ENCODE peak calls at places on chromosomes 6 and 20, in seven cellular contexts. One of them, this sample, is unnamed.

GRCh38 chr6:7479801-7480266 is 61.6 kb upstream of the DSP start:
- DNase-seq in A549: peak; percentile 79
- DNase-seq in GM23338: no peak
- DNase-seq in HCT116: peak; percentile 51
- DNase-seq in HL-60: no peak
- DNase-seq in Panc1: no peak
- DNase-seq in GM12878: no peak
- DNase-seq in this sample: no peak

GRCh38 chr6:149897015-149897697 is 757 bp downstream of the RAET1E start:
- DNase-seq in A549: peak; percentile 46
- DNase-seq in GM23338: no peak
- DNase-seq in HCT116: peak; percentile 23
- DNase-seq in HL-60: no peak
- DNase-seq in Panc1: no peak
- DNase-seq in GM12878: no peak
- DNase-seq in this sample: no peak

GRCh38 chr20:58233881-58234528 is 5.6 kb upstream of the ANKRD60 start:
- DNase-seq in A549: peak; percentile 23
- DNase-seq in GM23338: peak; percentile 76
- DNase-seq in HCT116: no peak
- DNase-seq in HL-60: no peak
- DNase-seq in Panc1: no peak
- DNase-seq in GM12878: no peak
- DNase-seq in this sample: peak; percentile 72

GRCh38 chr6:28553986-28554881 is 28.6 kb downstream of the GPX5 start:
- DNase-seq in A549: no peak
- DNase-seq in GM23338: peak; percentile 63
- DNase-seq in HCT116: no peak
- DNase-seq in HL-60: no peak
- DNase-seq in Panc1: no peak
- DNase-seq in GM12878: no peak
- DNase-seq in this sample: no peak

GRCh38 chr6:151034825-151035781 is 169.6 kb downstream of the MTHFD1L start:
- DNase-seq in A549: no peak
- DNase-seq in GM23338: no peak
- DNase-seq in HCT116: no peak
- DNase-seq in HL-60: no peak
- DNase-seq in Panc1: no peak
- DNase-seq in GM12878: no peak
- DNase-seq in this sample: no peak

GRCh38 chr20:43749734-43750294 is 23.0 kb upstream of the GTSF1L start:
- DNase-seq in A549: peak; percentile 44
- DNase-seq in GM23338: peak; percentile 85
- DNase-seq in HCT116: peak; percentile 29
- DNase-seq in HL-60: no peak
- DNase-seq in Panc1: peak; percentile 27
- DNase-seq in GM12878: peak; percentile 13
- DNase-seq in this sample: peak; percentile 93

GRCh38 chr6:25138024-25138696 is 141.0 kb upstream of the CARMIL1 start:
- DNase-seq in A549: peak; percentile 57
- DNase-seq in GM23338: no peak
- DNase-seq in HCT116: no peak
- DNase-seq in HL-60: peak; percentile 56
- DNase-seq in Panc1: peak; percentile 12
- DNase-seq in GM12878: peak; percentile 81
- DNase-seq in this sample: peak; percentile 37

GRCh38 chr6:128630213-128630612 is 109.8 kb upstream of the PTPRK start:
- DNase-seq in A549: no peak
- DNase-seq in GM23338: no peak
- DNase-seq in HCT116: no peak
- DNase-seq in HL-60: no peak
- DNase-seq in Panc1: no peak
- DNase-seq in GM12878: no peak
- DNase-seq in this sample: no peak

GRCh38 chr6:148851683-148852556 is 105.1 kb downstream of the UST start:
- DNase-seq in A549: no peak
- DNase-seq in GM23338: no peak
- DNase-seq in HCT116: no peak
- DNase-seq in HL-60: no peak
- DNase-seq in Panc1: no peak
- DNase-seq in GM12878: no peak
- DNase-seq in this sample: no peak

GRCh38 chr6:106243261-106243660 is 82.3 kb downstream of the ATG5 start:
- DNase-seq in A549: no peak
- DNase-seq in GM23338: no peak
- DNase-seq in HCT116: no peak
- DNase-seq in HL-60: no peak
- DNase-seq in Panc1: no peak
- DNase-seq in GM12878: no peak
- DNase-seq in this sample: no peak

GRCh38 chr6:149271348-149272340 is 45.9 kb upstream of the TAB2 start:
- DNase-seq in A549: no peak
- DNase-seq in GM23338: no peak
- DNase-seq in HCT116: no peak
- DNase-seq in HL-60: peak; percentile 93
- DNase-seq in Panc1: no peak
- DNase-seq in GM12878: peak; percentile 65
- DNase-seq in this sample: no peak

GRCh38 chr20:51385941-51386530 is 156.5 kb downstream of the NFATC2 start:
- DNase-seq in A549: peak; percentile 62
- DNase-seq in GM23338: peak; percentile 76
- DNase-seq in HCT116: peak; percentile 24
- DNase-seq in HL-60: no peak
- DNase-seq in Panc1: peak; percentile 39
- DNase-seq in GM12878: no peak
- DNase-seq in this sample: peak; percentile 56

GRCh38 chr20:38407321-38407720 is 27.8 kb downstream of the SNHG17 start:
- DNase-seq in A549: no peak
- DNase-seq in GM23338: no peak
- DNase-seq in HCT116: no peak
- DNase-seq in HL-60: no peak
- DNase-seq in Panc1: no peak
- DNase-seq in GM12878: no peak
- DNase-seq in this sample: no peak

GRCh38 chr20:64146936-64147451 is 17.3 kb upstream of the MYT1 start:
- DNase-seq in A549: no peak
- DNase-seq in GM23338: no peak
- DNase-seq in HCT116: no peak
- DNase-seq in HL-60: no peak
- DNase-seq in Panc1: no peak
- DNase-seq in GM12878: no peak
- DNase-seq in this sample: no peak

DNA sequence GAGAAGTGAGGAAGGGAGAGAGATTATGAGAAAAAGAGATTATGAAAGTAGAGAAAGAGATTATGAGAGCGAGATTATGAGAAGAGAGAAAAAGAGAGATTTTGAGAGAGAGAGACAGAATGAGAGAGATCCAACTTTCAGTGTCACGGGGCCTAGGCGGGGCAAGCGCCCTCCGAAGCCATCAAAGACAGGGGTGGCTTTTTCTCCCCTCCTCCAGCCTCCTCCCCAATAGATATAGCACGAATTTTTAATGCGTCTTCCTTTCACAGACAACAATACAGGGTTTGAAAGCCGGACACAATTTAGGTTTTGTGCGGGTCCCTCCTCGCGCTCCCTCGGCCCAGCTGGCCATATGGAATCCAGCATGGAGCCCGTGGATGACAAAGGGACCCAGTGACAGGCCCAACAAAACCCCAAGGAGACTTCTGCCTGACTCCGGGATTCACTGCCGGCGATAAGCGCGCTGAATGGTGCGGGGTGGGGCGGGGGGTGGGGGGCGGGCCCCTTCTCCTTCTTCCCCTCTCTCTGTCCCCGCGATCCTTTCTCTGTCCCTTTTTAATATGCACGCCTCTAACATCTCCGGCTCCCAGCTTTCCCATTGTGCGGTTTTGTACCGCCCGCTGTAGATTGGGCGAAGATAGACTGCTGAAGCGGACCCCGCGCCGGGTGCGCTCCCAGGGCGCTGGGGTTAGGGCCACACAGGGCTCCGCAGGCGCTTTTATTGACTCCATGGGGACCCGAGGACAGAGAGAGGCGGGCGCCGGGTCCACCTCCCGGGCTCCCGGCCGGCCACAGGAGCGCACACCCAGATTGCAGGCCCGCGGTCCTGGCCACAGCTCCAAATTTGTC is 5.4 kb downstream of the NKX2-2 start:
- DNase-seq in A549: no peak
- DNase-seq in GM23338: peak; percentile 43
- DNase-seq in HCT116: no peak
- DNase-seq in HL-60: no peak
- DNase-seq in Panc1: no peak
- DNase-seq in GM12878: no peak
- DNase-seq in this sample: peak; percentile 20
- TF ChIP-seq REST in A549: no peak
- TF ChIP-seq REST in GM23338: no peak
- TF ChIP-seq REST in HCT116: no peak
- TF ChIP-seq REST in HL-60: no peak
- TF ChIP-seq REST in Panc1: no peak
- TF ChIP-seq REST in GM12878: no peak
- TF ChIP-seq REST in this sample: no peak

DNA sequence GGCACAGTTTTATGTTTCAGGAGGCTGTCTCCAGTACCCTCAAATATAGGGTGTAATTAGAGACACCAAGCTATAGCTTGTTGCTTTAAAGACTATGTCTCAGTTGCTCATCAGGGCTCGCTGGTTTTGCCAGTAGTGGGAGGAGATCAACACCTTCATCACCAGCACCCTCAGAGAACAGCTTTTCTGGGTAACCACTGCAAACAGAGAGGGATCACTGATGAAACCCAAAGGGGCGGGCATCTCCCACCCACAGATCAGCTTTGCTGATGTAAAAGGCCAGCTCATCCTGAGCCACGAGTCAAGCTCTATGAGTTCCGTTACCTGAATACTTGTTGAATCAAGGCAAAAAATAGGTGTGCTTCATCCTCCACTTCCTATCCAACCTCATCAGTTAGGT is 187.7 kb downstream of the AIG1 start:
- DNase-seq in A549: no peak
- DNase-seq in GM23338: no peak
- DNase-seq in HCT116: no peak
- DNase-seq in HL-60: no peak
- DNase-seq in Panc1: no peak
- DNase-seq in GM12878: no peak
- DNase-seq in this sample: no peak
- TF ChIP-seq REST in A549: no peak
- TF ChIP-seq REST in GM23338: no peak
- TF ChIP-seq REST in HCT116: no peak
- TF ChIP-seq REST in HL-60: no peak
- TF ChIP-seq REST in Panc1: no peak
- TF ChIP-seq REST in GM12878: no peak
- TF ChIP-seq REST in this sample: no peak

GRCh38 chr20:32541917-32542615 is 43.1 kb downstream of the NOL4L start:
- DNase-seq in A549: no peak
- DNase-seq in GM23338: no peak
- DNase-seq in HCT116: no peak
- DNase-seq in HL-60: no peak
- DNase-seq in Panc1: no peak
- DNase-seq in GM12878: no peak
- DNase-seq in this sample: no peak

GRCh38 chr20:32539063-32539816 is 45.9 kb downstream of the NOL4L start:
- DNase-seq in A549: no peak
- DNase-seq in GM23338: no peak
- DNase-seq in HCT116: no peak
- DNase-seq in HL-60: no peak
- DNase-seq in Panc1: no peak
- DNase-seq in GM12878: no peak
- DNase-seq in this sample: no peak

GRCh38 chr20:32538526-32538918 is 46.6 kb downstream of the NOL4L start:
- DNase-seq in A549: no peak
- DNase-seq in GM23338: peak; percentile 70
- DNase-seq in HCT116: no peak
- DNase-seq in HL-60: no peak
- DNase-seq in Panc1: no peak
- DNase-seq in GM12878: no peak
- DNase-seq in this sample: no peak

GRCh38 chr20:32537657-32538525 is 47.2 kb downstream of the NOL4L start:
- DNase-seq in A549: no peak
- DNase-seq in GM23338: peak; percentile 64
- DNase-seq in HCT116: no peak
- DNase-seq in HL-60: no peak
- DNase-seq in Panc1: no peak
- DNase-seq in GM12878: no peak
- DNase-seq in this sample: peak; percentile 64

DNA sequence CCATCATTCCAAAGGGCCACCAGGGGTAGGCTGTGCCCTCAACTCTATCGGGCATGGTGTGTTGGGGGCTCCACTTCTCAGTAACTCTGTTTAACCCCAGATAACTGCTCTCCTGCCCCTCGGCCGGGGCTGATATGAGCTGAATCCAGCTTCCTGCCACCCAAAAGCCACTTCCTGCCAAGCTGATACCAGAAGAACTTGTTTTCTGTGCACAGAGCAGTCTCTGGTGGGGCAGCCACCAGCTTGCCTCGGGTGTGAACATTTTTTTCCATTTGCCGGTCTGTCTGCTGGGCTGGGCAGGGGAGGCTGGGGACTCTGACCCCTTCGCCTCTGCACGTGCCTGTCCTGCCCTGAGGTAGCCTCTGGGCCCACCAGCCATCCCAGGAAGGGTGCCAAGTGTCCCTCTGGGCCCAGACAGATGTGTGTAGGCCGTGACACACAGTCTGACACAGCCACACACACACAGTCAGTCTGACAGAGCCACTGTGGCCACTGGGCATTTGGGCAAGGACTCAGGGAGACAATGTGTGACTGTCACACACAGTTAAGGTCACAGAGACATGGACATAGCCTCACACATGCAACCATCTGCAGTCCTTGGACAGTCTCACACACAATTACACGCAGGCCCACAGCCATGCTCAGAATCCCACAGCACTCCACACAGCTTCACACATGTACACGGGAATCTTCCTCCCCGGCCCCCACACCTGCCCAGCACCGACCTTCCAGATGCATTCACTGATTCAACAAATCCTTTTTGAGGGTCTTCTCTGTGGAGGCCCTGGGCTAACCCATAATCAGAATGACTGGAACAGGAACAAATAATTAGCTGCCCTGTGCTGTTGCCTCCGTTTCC is 45.1 kb downstream of the NOL4L start:
- DNase-seq in A549: no peak
- DNase-seq in GM23338: no peak
- DNase-seq in HCT116: no peak
- DNase-seq in HL-60: no peak
- DNase-seq in Panc1: no peak
- DNase-seq in GM12878: no peak
- DNase-seq in this sample: peak; percentile 49
- TF ChIP-seq REST in A549: no peak
- TF ChIP-seq REST in GM23338: no peak
- TF ChIP-seq REST in HCT116: no peak
- TF ChIP-seq REST in HL-60: no peak
- TF ChIP-seq REST in Panc1: no peak
- TF ChIP-seq REST in GM12878: no peak
- TF ChIP-seq REST in this sample: no peak

DNA sequence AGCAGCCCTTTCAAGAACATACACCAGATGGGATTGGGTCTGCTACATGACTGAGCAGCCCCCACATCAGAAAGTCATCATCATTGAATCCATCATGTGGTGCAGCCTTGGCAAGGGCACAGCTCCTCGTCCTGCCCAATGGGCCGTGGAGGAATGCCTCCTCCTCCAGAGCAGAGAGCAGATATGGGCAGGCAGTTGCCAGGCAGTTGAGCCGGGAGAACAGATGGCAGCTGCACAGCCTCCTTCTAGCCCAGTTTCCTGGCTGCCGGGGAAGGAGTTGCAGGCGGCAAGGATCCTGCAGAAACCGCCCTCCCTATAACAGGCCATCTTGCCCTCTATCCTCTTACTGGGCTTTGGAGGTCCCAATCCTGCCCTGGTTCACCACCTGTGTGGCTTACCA is 11.9 kb upstream of the ZFAND3 start:
- DNase-seq in A549: no peak
- DNase-seq in GM23338: peak; percentile 42
- DNase-seq in HCT116: no peak
- DNase-seq in HL-60: no peak
- DNase-seq in Panc1: no peak
- DNase-seq in GM12878: no peak
- DNase-seq in this sample: peak; percentile 68
- TF ChIP-seq REST in A549: no peak
- TF ChIP-seq REST in GM23338: no peak
- TF ChIP-seq REST in HCT116: no peak
- TF ChIP-seq REST in HL-60: no peak
- TF ChIP-seq REST in Panc1: no peak
- TF ChIP-seq REST in GM12878: no peak
- TF ChIP-seq REST in this sample: no peak